ENCODE peak calls at places on chromosomes 6 and 20, in eight cellular contexts. P is K562, G is HL-60, X is A549, F is HepG2, U is HCT116, B is GM23338, K is GM12878. R is an unnamed sample.
A peak's percentile ranks its signal among the peaks of the same experiment; 100 is the strongest.

GRCh38 chr6:14265049-14266021 is 147.8 kb downstream of the CD83 start:
- DNase-seq in P (no peak), G (no peak), X (no peak), F (no peak), U (no peak), B (peak; percentile 45), K (no peak), R (no peak)

GRCh38 chr6:63649269-63649668 is 13.7 kb downstream of the PHF3 start:
- DNase-seq in P (no peak), G (no peak), X (no peak), F (no peak), U (no peak), B (no peak), K (no peak), R (no peak)

GRCh38 chr20:47950557-47951283 is 165.4 kb upstream of the SULF2 start:
- DNase-seq in P (no peak), G (no peak), X (no peak), F (no peak), U (no peak), B (no peak), K (no peak), R (no peak)

GRCh38 chr6:148263961-148264360 is 78.7 kb upstream of the SASH1 start:
- DNase-seq in P (no peak), G (no peak), X (no peak), F (peak; percentile 34), U (no peak), B (no peak), K (no peak), R (no peak)

GRCh38 chr6:84461461-84461860 is 234.0 kb upstream of the CEP162 start:
- DNase-seq in P (no peak), G (no peak), X (no peak), F (no peak), U (no peak), B (no peak), K (no peak), R (no peak)

GRCh38 chr6:119587537-119587936 is 238.0 kb upstream of the MAN1A1 start:
- DNase-seq in P (no peak), G (no peak), X (no peak), F (no peak), U (peak; percentile 3), B (peak; percentile 17), K (no peak), R (no peak)

GRCh38 chr6:75481394-75481793 is 12.2 kb downstream of the FILIP1 start:
- DNase-seq in P (no peak), G (no peak), X (no peak), F (no peak), U (no peak), B (no peak), K (no peak), R (no peak)

GRCh38 chr6:22975079-22975478 is 405.7 kb downstream of the HDGFL1 start:
- DNase-seq in P (no peak), G (no peak), X (no peak), F (no peak), U (no peak), B (no peak), K (no peak), R (no peak)

GRCh38 chr6:105875974-105876640 is 210.0 kb upstream of the PRDM1 start:
- DNase-seq in P (no peak), G (no peak), X (no peak), F (no peak), U (no peak), B (no peak), K (no peak), R (no peak)

GRCh38 chr6:155436981-155437749 is 18.5 kb downstream of the NOX3 start:
- DNase-seq in P (no peak), G (no peak), X (no peak), F (peak; percentile 31), U (no peak), B (no peak), K (no peak), R (peak; percentile 70)

GRCh38 chr6:166343157-166343502 is 785 bp upstream of the SFT2D1 start:
- DNase-seq in P (no peak), G (no peak), X (no peak), F (peak; percentile 28), U (no peak), B (no peak), K (peak; percentile 40), R (no peak)

GRCh38 chr6:12748815-12749521 is 32.4 kb downstream of the PHACTR1 start:
- DNase-seq in P (no peak), G (no peak), X (no peak), F (no peak), U (no peak), B (peak; percentile 94), K (no peak), R (peak; percentile 87)

GRCh38 chr6:141033101-141033500 is 1099.6 kb upstream of the GJE1 start:
- DNase-seq in P (no peak), G (no peak), X (no peak), F (no peak), U (no peak), B (no peak), K (no peak), R (no peak)

GRCh38 chr6:51953246-51953645 is 134.2 kb downstream of the PKHD1 start:
- DNase-seq in P (no peak), G (no peak), X (no peak), F (no peak), U (no peak), B (no peak), K (no peak), R (no peak)

GRCh38 chr6:154258064-154258757 is 98.4 kb downstream of the IPCEF1 start:
- DNase-seq in P (no peak), G (peak; percentile 46), X (no peak), F (no peak), U (no peak), B (no peak), K (no peak), R (no peak)

GRCh38 chr6:15595461-15596173 is 67.2 kb downstream of the DTNBP1 start:
- DNase-seq in P (no peak), G (peak; percentile 85), X (no peak), F (no peak), U (no peak), B (no peak), K (no peak), R (no peak)

GRCh38 chr6:126112171-126112632 is 125.9 kb downstream of the TRMT11 start:
- DNase-seq in P (no peak), G (no peak), X (no peak), F (no peak), U (no peak), B (no peak), K (no peak), R (no peak)

GRCh38 chr20:51097334-51098176 is 74.6 kb upstream of the KCNG1 start:
- DNase-seq in P (no peak), G (no peak), X (no peak), F (no peak), U (no peak), B (no peak), K (no peak), R (no peak)

GRCh38 chr6:90677440-90677839 is 90.6 kb upstream of the MAP3K7 start:
- DNase-seq in P (no peak), G (no peak), X (no peak), F (no peak), U (no peak), B (no peak), K (no peak), R (peak; percentile 12)

GRCh38 chr6:81023007-81023582 is 729.4 kb downstream of the TENT5A start:
- DNase-seq in P (no peak), G (no peak), X (no peak), F (no peak), U (peak; percentile 34), B (peak; percentile 83), K (no peak), R (no peak)
- TF ChIP-seq REST in P (no peak), G (no peak), X (no peak), F (no peak), U (no peak), B (no peak), K (no peak), R (no peak)

GRCh38 chr20:62481441-62482135 is 5.8 kb upstream of the GATA5 start:
- DNase-seq in P (no peak), G (no peak), X (no peak), F (no peak), U (no peak), B (peak; percentile 52), K (no peak), R (no peak)
- TF ChIP-seq REST in P (no peak), G (no peak), X (no peak), F (no peak), U (no peak), B (no peak), K (no peak), R (no peak)

DNA sequence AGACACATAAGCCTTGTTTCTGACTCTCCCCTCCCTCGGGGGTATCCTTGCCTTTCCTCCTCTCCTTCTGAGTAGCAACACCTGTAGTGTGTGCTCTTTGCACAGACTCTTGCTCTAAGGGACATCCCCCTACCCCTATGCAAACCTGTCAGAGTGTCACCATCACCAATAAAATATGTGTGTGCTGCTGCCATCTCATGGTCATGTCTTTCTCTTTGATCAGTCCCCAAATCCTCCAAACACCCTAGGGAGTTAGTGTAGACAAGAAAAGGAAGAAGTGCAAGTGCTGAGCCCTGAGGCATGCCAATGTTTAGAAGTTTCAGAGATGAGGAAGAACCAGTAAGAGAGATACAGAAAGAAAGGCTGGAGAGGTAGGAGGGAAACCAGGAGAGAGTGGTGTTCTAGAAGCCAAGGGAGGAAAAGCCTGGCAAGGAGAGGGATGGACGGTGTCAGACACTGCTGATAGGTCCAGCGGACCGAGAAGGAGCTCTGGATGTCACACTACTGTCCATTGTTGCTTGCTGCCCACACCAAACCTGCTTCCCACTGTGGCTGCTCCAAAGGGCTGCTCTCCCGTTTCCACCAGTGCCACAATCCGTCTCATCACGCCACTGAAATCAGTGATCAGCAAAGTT is 16.4 kb downstream of the TRMT6 start:
- DNase-seq in P (no peak), G (no peak), X (peak; percentile 41), F (peak; percentile 71), U (no peak), B (peak; percentile 53), K (peak; percentile 26), R (peak; percentile 48)
- TF ChIP-seq REST in P (no peak), G (no peak), X (no peak), F (no peak), U (no peak), B (no peak), K (no peak), R (no peak)

GRCh38 chr6:121917834-121918559 is 481.5 kb upstream of the HSF2 start:
- DNase-seq in P (no peak), G (no peak), X (no peak), F (no peak), U (peak; percentile 29), B (no peak), K (no peak), R (no peak)

GRCh38 chr6:121917263-121917829 is 481.9 kb downstream of the GJA1 start:
- DNase-seq in P (no peak), G (no peak), X (no peak), F (no peak), U (no peak), B (no peak), K (no peak), R (no peak)

GRCh38 chr6:121925024-121925423 is 474.4 kb upstream of the HSF2 start:
- DNase-seq in P (no peak), G (no peak), X (no peak), F (no peak), U (no peak), B (no peak), K (no peak), R (no peak)

DNA sequence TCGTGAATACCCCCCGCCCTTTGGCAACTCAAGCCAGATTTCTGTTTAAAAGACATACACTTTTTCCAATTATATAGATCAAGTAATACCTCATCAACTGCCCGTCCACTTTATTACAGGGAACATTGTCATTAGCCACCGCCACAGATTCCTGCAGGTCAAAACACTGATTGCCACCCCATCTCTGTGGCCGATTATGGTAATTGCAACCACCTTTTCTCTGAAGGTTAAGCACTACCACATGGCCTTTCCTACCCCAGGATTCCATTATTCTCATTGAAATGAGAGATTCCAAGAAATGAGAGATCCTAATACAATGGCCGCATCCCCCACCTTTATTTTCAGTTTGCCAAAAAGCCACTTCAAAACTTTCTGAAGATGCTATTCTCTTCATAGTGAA is 478.8 kb upstream of the HSF2 start:
- DNase-seq in P (no peak), G (no peak), X (no peak), F (no peak), U (no peak), B (peak; percentile 13), K (no peak), R (no peak)
- TF ChIP-seq REST in P (no peak), G (no peak), X (no peak), F (no peak), U (no peak), B (no peak), K (no peak), R (no peak)